ENCODE peak calls at places on chromosomes 4 and X, in nine cellular contexts. E is activated naive CD4-positive, alpha-beta T cell treated with anti-CD3 and anti-CD28 coated beads, Interleukin-2, amount 10 ng/mL, durations not matched to agents 7 days and 5 days; T is M059J; Z is stimulated activated CD4-positive, alpha-beta T cell treated with anti-CD3 and anti-CD28 coated beads, Interleukin-12 subunit alpha, Interleukin-12 subunit beta, amount 100 ng/mL, for 24 hours; J is GM19239; C is activated T-cell treated with anti-CD3 and anti-CD28 coated beads, Interleukin-2, amount 50 U/mL, for 72 hours; F is NCI-H2081; W is NCI-H774; P is HEK293T. O is an unnamed sample.
A peak's percentile ranks its signal among the peaks of the same experiment; 100 is the strongest.

GRCh38 chr4:143514432-143514831 is 930 bp downstream of the SMARCA5 start:
- DNase-seq in E (peak; percentile 39), T (peak; percentile 46), Z (no peak), J (no peak), C (peak; percentile 20), F (peak; percentile 45), W (no peak), P (peak; percentile 19), O (no peak)

GRCh38 chrX:110135618-110136017 is 132.7 kb downstream of the TMEM164 start:
- DNase-seq in E (no peak), T (no peak), Z (no peak), J (no peak), C (no peak), F (no peak), W (no peak), P (no peak), O (no peak)

GRCh38 chrX:45601052-45601451 is 400.4 kb upstream of the DIPK2B start:
- DNase-seq in E (no peak), T (no peak), Z (no peak), J (no peak), C (no peak), F (no peak), W (no peak), P (no peak), O (no peak)

GRCh38 chr4:81827568-81828202 is 356.0 kb upstream of the RASGEF1B start:
- DNase-seq in E (no peak), T (no peak), Z (no peak), J (no peak), C (peak; percentile 61), F (no peak), W (no peak), P (no peak), O (no peak)

GRCh38 chr4:7591409-7592063 is 156.8 kb upstream of the PSAPL1 start:
- DNase-seq in E (no peak), T (no peak), Z (no peak), J (no peak), C (no peak), F (no peak), W (no peak), P (no peak), O (no peak)

GRCh38 chr4:159787901-159788300 is 685.0 kb downstream of the RAPGEF2 start:
- DNase-seq in E (no peak), T (peak; percentile 83), Z (no peak), J (no peak), C (no peak), F (no peak), W (no peak), P (no peak), O (no peak)

GRCh38 chr4:70737006-70737405 is 15.2 kb downstream of the RUFY3 start:
- DNase-seq in E (no peak), T (no peak), Z (no peak), J (no peak), C (no peak), F (no peak), W (no peak), P (no peak), O (no peak)

GRCh38 chr4:152024881-152025280 is 264.1 kb upstream of the GATB start:
- DNase-seq in E (peak; percentile 34), T (no peak), Z (no peak), J (no peak), C (no peak), F (peak; percentile 2), W (no peak), P (no peak), O (no peak)

GRCh38 chrX:118847676-118848075 is 24.1 kb downstream of the ZCCHC12 start:
- DNase-seq in E (no peak), T (peak; percentile 71), Z (no peak), J (no peak), C (no peak), F (peak; percentile 88), W (peak; percentile 52), P (peak; percentile 62), O (peak; percentile 4)